ENCODE peak calls at places on chromosomes 11 and 22, in four cellular contexts. N, E, U and R are unnamed samples.

GRCh38 chr11:17513853-17514252 is 30.4 kb downstream of the USH1C start:
- DNase-seq in N (no peak), E (no peak), U (no peak), R (no peak)

GRCh38 chr22:27206747-27207133 is 549.4 kb downstream of the MIAT start:
- DNase-seq in N (no peak), E (no peak), U (no peak), R (no peak)

GRCh38 chr22:17911312-17911705 is 113.1 kb downstream of the MICAL3 start:
- DNase-seq in N (no peak), E (no peak), U (no peak), R (no peak)

GRCh38 chr22:23183107-23183698 is 2.9 kb downstream of the BCR start:
- DNase-seq in N (peak), E (no peak), U (peak), R (peak)

GRCh38 chr11:7889985-7890384 is 41.1 kb downstream of the OR10A6 start:
- DNase-seq in N (no peak), E (no peak), U (no peak), R (no peak)

GRCh38 chr11:126195119-126195518 is 16.3 kb downstream of the RPUSD4 start:
- DNase-seq in N (no peak), E (no peak), U (no peak), R (no peak)

GRCh38 chr22:40204331-40205116 is 26.8 kb downstream of the TNRC6B start:
- DNase-seq in N (peak), E (no peak), U (no peak), R (no peak)

GRCh38 chr22:26134654-26135330 is 34.5 kb upstream of the SEZ6L start:
- DNase-seq in N (peak), E (no peak), U (no peak), R (no peak)

GRCh38 chr22:29142116-29142515 is 63.6 kb upstream of the EMID1 start:
- DNase-seq in N (no peak), E (no peak), U (no peak), R (no peak)

GRCh38 chr11:61189933-61190332 is 13.4 kb upstream of the PGA3 start:
- DNase-seq in N (no peak), E (no peak), U (no peak), R (no peak)

GRCh38 chr22:23827351-23827995 is 11.3 kb downstream of the DERL3 start:
- DNase-seq in N (no peak), E (no peak), U (no peak), R (no peak)

GRCh38 chr22:32079110-32080089 is 36.3 kb downstream of the SLC5A1 start:
- DNase-seq in N (no peak), E (no peak), U (no peak), R (no peak)

GRCh38 chr22:19225560-19225959 is 47.0 kb upstream of the SLC25A1 start:
- DNase-seq in N (no peak), E (no peak), U (no peak), R (no peak)

GRCh38 chr22:20131856-20132685 is 467 bp downstream of the ZDHHC8 start:
- DNase-seq in N (no peak), E (no peak), U (peak), R (peak)

GRCh38 chr22:43014062-43014875 is 680 bp downstream of the PACSIN2 start:
- DNase-seq in N (peak), E (no peak), U (peak), R (peak)

GRCh38 chr11:66337103-66337899 is 1.1 kb upstream of the RIN1 start:
- DNase-seq in N (no peak), E (no peak), U (peak), R (no peak)

GRCh38 chr11:111947143-111947542 is 10.0 kb downstream of the DIXDC1 start:
- DNase-seq in N (no peak), E (no peak), U (no peak), R (no peak)

GRCh38 chr11:77879218-77879617 is 58.3 kb downstream of the AAMDC start:
- DNase-seq in N (no peak), E (peak), U (no peak), R (no peak)

GRCh38 chr11:23123766-23124165 is 263.5 kb upstream of the CCDC179 start:
- DNase-seq in N (no peak), E (no peak), U (no peak), R (no peak)

GRCh38 chr11:10327254-10327653 is 22.4 kb downstream of the ADM start:
- DNase-seq in N (no peak), E (no peak), U (no peak), R (no peak)

GRCh38 chr11:10328314-10329090 is 23.6 kb downstream of the ADM start:
- DNase-seq in N (no peak), E (no peak), U (no peak), R (no peak)

GRCh38 chr11:10324474-10324873 is 19.6 kb downstream of the ADM start:
- DNase-seq in N (no peak), E (no peak), U (no peak), R (no peak)

GRCh38 chr11:10325398-10326079 is 20.7 kb downstream of the ADM start:
- DNase-seq in N (no peak), E (no peak), U (no peak), R (no peak)

GRCh38 chr11:10326080-10326964 is 21.4 kb downstream of the ADM start:
- DNase-seq in N (peak), E (no peak), U (no peak), R (no peak)
- TF ChIP-seq FOXM1 in N (no peak), E (no peak), U (no peak), R (no peak)

DNA sequence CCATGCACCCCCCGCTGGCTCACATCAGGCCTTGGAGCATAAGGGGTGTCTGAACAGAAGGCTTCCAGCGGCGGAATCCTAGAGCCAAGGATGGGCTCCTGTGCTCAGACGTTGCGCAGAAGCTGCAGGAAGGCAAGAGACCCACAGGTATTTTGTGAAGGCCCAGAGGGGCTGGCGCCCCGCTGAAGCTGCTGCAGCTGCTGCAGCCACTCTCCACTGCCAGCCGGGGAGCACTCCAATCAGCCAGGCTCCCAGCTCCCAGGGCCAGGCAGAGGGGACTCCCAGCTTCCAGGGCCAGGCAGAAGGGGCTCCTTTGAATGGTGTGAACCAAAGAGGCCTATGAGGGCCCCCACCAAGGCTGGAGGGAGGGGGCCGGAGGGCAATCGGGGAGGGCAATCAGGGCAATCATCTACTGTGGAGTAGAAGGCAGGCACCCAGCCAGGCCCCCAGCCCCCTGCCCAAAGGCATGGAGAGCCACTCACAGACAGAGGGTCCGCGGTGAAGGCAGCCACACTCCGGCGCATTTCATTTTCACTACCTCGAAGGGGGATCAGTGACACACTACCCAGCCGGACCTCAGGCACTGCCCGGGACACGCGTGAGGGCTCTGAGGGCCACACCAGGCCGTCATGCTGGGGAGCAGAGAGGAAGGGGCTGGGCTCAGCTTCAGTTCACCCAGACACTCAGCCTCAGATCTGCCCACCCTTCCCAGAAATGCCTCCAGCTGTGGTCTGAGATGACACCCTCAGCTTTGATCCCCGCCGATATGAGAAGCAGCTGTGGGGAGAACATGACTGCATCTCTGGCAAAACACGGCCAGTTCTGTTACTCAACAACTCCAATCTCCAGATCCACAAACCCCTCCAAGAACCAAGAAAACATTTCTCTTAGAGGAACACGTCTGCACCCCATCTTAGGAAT is 11.6 kb upstream of the PDE2A start:
- DNase-seq in N (no peak), E (no peak), U (no peak), R (no peak)
- TF ChIP-seq SP1 in N (no peak), E (no peak), U (no peak), R (no peak)

DNA sequence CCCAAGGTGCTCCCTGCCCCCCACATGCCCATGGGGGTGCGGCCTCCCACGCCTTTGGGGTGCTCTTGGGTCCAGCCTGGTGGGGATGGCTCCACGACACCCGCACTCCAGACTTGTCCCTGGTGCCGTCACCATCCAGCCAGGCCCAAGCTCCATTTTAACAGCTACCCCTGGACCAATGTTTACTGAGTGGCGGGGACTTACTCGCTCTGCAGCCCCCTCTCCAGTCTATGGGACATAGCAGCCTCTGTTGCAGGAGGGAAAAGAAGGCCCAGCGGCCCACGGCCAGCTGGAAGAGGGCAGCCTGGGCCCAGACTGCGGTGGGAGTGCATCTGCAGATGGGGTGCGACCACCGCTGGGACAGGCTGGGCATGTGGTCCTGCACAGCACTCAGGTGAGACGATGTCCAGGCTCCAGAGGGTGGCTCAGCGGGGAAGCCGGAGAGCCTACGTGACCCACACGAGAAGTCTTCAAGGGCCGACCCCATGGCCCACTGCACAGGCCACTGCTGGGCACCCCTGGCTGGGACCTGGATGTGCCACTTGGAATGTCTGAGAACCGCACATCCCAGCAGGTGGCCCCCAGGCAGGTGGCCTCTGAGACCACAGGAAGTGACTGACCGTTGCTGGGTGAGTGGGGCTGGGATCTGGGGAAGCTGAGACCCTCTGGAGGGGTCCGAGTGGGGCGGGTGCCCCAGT is 18.1 kb downstream of the IL17REL start:
- DNase-seq in N (no peak), E (no peak), U (no peak), R (no peak)
- TF ChIP-seq FOXM1 in N (no peak), E (no peak), U (no peak), R (no peak)

DNA sequence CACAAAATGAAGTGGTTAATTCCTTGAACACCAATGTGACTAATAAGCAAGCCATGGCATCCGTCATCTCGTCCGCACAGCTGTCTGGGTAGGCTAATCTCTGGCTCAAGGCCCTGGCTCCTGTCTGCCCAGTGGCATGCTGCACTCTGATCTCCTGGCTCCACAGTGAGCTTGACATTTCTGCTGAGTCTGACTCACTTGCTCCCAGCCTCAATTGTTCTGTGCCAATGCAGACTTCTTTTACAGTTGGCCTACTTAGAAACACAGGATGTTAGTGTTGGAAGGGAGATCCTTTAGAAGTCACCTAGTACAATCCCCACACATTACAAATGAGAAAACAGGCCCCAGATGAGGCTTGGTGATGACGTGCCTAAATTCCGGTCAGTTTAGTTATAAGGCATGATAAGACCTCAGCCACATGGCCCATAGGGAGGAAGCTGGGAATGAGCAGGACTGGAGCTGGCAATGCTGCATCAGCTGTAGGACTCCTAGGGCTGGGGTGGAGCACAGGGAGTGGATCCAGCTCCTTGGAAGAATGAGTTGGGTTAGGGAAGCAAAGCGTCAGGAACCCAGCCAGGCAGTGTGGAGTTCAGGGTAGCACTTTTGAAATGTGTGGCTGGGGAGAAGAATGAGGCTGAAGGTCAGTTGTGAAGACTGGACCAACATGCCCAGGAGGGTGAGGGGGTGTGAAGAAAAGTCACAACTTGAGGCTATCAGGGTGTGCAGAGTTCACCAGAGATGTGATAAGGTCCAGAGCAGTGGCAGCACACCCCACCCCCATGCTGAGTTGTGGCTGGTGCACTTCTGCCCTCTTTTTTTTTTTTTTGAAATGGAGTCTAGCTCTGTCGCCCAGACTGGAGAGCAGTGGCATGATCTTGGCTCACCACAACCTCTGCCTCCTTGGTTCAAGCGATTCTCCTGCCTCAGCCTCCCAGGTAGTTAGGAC is 70.2 kb upstream of the EED start:
- DNase-seq in N (peak), E (no peak), U (peak), R (no peak)
- TF ChIP-seq SP1 in N (no peak), E (no peak), U (no peak), R (no peak)

GRCh38 chr11:119810478-119811232 is 81.7 kb upstream of the NECTIN1 start:
- DNase-seq in N (no peak), E (no peak), U (no peak), R (no peak)
- TF ChIP-seq FOXM1 in N (no peak), E (no peak), U (no peak), R (no peak)

GRCh38 chr11:45300715-45301114 is 14.6 kb upstream of the SYT13 start:
- DNase-seq in N (no peak), E (no peak), U (no peak), R (no peak)
- TF ChIP-seq SP1 in N (no peak), E (no peak), U (no peak), R (no peak)

GRCh38 chr11:119375629-119376196 is 5.8 kb downstream of the USP2 start:
- DNase-seq in N (peak), E (no peak), U (peak), R (no peak)
- TF ChIP-seq FOXM1 in N (no peak), E (no peak), U (no peak), R (no peak)

GRCh38 chr11:41457216-41458014 is 2.0 kb downstream of the LRRC4C start:
- DNase-seq in N (no peak), E (no peak), U (no peak), R (no peak)
- TF ChIP-seq SP1 in N (no peak), E (no peak), U (no peak), R (no peak)

DNA sequence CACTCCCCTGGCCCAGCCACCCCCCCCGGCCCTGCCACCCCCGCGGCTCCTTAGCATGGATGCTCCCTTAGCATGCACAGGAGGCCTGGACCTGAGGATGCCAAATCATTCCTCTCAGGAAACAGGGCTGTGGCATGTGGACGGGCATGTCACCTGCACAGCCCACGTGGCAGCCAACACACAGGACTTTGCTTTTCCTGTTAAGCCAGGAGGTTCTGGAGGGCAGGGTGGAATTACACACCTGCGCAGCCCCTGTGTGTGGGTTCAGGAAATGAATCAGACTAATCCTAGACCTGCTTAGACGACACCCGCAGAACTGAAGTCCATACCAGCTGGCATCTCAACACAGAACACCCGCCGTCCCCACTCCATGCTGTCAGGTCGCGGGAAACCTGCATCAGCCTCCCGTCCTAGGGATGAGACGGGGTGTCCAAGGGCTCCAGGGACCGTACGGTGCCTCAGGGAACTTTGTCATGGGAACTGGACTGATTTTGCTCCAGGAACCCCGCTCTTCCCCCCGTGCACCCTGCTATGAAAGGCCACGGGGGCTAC is 10.2 kb downstream of the CERK start:
- DNase-seq in N (no peak), E (no peak), U (no peak), R (no peak)
- TF ChIP-seq FOXM1 in N (no peak), E (no peak), U (no peak), R (no peak)

GRCh38 chr11:131827440-131827839 is 457.0 kb downstream of the NTM start:
- DNase-seq in N (no peak), E (no peak), U (no peak), R (no peak)
- TF ChIP-seq SP1 in N (no peak), E (no peak), U (no peak), R (no peak)